ENCODE peak calls at places on chromosome 5, in nine cellular contexts. T is IMR-90, Z is neural progenitor cell, O is Peyer's patch, I is heart right ventricle, U is tibial nerve, N is GM23338, R is A549, A is RWPE2. F is an unnamed sample.

GRCh38 chr5:154196955-154197652 is 6.6 kb downstream of the GALNT10 start:
- DNase-seq in T (peak), Z (peak), O (no peak), I (no peak), U (no peak), N (peak), R (peak), A (no peak), F (no peak)

GRCh38 chr5:68376931-68377330 is 161.4 kb downstream of the PIK3R1 start:
- DNase-seq in T (no peak), Z (no peak), O (no peak), I (no peak), U (no peak), N (no peak), R (no peak), A (no peak), F (no peak)

GRCh38 chr5:76810236-76810635 is 8.6 kb upstream of the F2RL1 start:
- DNase-seq in T (no peak), Z (no peak), O (no peak), I (no peak), U (no peak), N (no peak), R (no peak), A (no peak), F (peak)

GRCh38 chr5:56466136-56466816 is 233.1 kb upstream of the ANKRD55 start:
- DNase-seq in T (no peak), Z (no peak), O (no peak), I (no peak), U (no peak), N (no peak), R (no peak), A (no peak), F (no peak)

GRCh38 chr5:38715671-38716070 is 130.1 kb upstream of the OSMR start:
- DNase-seq in T (peak), Z (peak), O (no peak), I (no peak), U (no peak), N (no peak), R (peak), A (no peak), F (no peak)

GRCh38 chr5:132019857-132020555 is 8.5 kb upstream of the ACSL6 start:
- DNase-seq in T (no peak), Z (no peak), O (peak), I (no peak), U (peak), N (no peak), R (no peak), A (no peak), F (no peak)

GRCh38 chr5:37892571-37892970 is 52.7 kb upstream of the GDNF start:
- DNase-seq in T (no peak), Z (no peak), O (no peak), I (no peak), U (no peak), N (no peak), R (no peak), A (no peak), F (no peak)

GRCh38 chr5:92513067-92513466 is 1068.0 kb downstream of the NR2F1-AS1 start:
- DNase-seq in T (peak), Z (no peak), O (no peak), I (no peak), U (no peak), N (no peak), R (peak), A (no peak), F (no peak)

GRCh38 chr5:147918101-147918500 is 11.8 kb upstream of the C5orf46 start:
- DNase-seq in T (peak), Z (no peak), O (no peak), I (no peak), U (no peak), N (no peak), R (no peak), A (no peak), F (no peak)

GRCh38 chr5:113230711-113231652 is 203.8 kb downstream of the TSSK1B start:
- DNase-seq in T (peak), Z (no peak), O (no peak), I (no peak), U (no peak), N (peak), R (no peak), A (no peak), F (no peak)

GRCh38 chr5:162323471-162323870 is 255.9 kb downstream of the GABRG2 start:
- DNase-seq in T (no peak), Z (no peak), O (no peak), I (no peak), U (no peak), N (no peak), R (no peak), A (no peak), F (no peak)

GRCh38 chr5:45826055-45826454 is 129.9 kb upstream of the HCN1 start:
- DNase-seq in T (no peak), Z (no peak), O (no peak), I (no peak), U (no peak), N (no peak), R (no peak), A (no peak), F (no peak)

GRCh38 chr5:167339205-167339604 is 952.2 kb upstream of the WWC1 start:
- DNase-seq in T (no peak), Z (no peak), O (no peak), I (no peak), U (no peak), N (no peak), R (no peak), A (no peak), F (no peak)

GRCh38 chr5:94288937-94289336 is 329.5 kb downstream of the KIAA0825 start:
- DNase-seq in T (peak), Z (no peak), O (no peak), I (no peak), U (no peak), N (no peak), R (no peak), A (no peak), F (no peak)

GRCh38 chr5:158010831-158011230 is 151.9 kb upstream of the CLINT1 start:
- DNase-seq in T (no peak), Z (no peak), O (no peak), I (no peak), U (no peak), N (no peak), R (no peak), A (no peak), F (no peak)

GRCh38 chr5:374631-375335 is 53.3 kb downstream of the AHRR start:
- DNase-seq in T (no peak), Z (no peak), O (no peak), I (no peak), U (no peak), N (no peak), R (no peak), A (peak), F (peak)

GRCh38 chr5:141369994-141370848 is at the start of gene PCDHGB3:
- DNase-seq in T (peak), Z (no peak), O (no peak), I (no peak), U (no peak), N (peak), R (peak), A (no peak), F (no peak)

GRCh38 chr5:126373621-126374416 is 49.4 kb upstream of the GRAMD2B start:
- DNase-seq in T (no peak), Z (no peak), O (no peak), I (no peak), U (no peak), N (no peak), R (no peak), A (no peak), F (no peak)

GRCh38 chr5:107376546-107377276 is 294.0 kb downstream of the EFNA5 start:
- DNase-seq in T (peak), Z (no peak), O (no peak), I (no peak), U (no peak), N (no peak), R (peak), A (no peak), F (no peak)

GRCh38 chr5:88787856-88788255 is 95.1 kb downstream of the MEF2C start:
- DNase-seq in T (no peak), Z (no peak), O (no peak), I (no peak), U (no peak), N (no peak), R (no peak), A (no peak), F (no peak)

GRCh38 chr5:66713998-66714397 is 117.8 kb downstream of the MAST4 start:
- DNase-seq in T (no peak), Z (no peak), O (no peak), I (no peak), U (no peak), N (no peak), R (peak), A (no peak), F (no peak)

GRCh38 chr5:156406023-156406422 is 79.1 kb downstream of the SGCD start:
- DNase-seq in T (no peak), Z (no peak), O (no peak), I (no peak), U (no peak), N (no peak), R (no peak), A (no peak), F (no peak)

GRCh38 chr5:132481243-132482211 is 9.0 kb downstream of the IRF1 start:
- DNase-seq in T (no peak), Z (no peak), O (no peak), I (no peak), U (no peak), N (no peak), R (no peak), A (peak), F (peak)

GRCh38 chr5:159263569-159263905 is 447 bp downstream of the UBLCP1 start:
- DNase-seq in T (no peak), Z (no peak), O (no peak), I (no peak), U (no peak), N (peak), R (no peak), A (no peak), F (no peak)

GRCh38 chr5:7828269-7828668 is 22.7 kb downstream of the CFAP90 start:
- DNase-seq in T (no peak), Z (no peak), O (no peak), I (peak), U (no peak), N (no peak), R (no peak), A (no peak), F (peak)

GRCh38 chr5:7823601-7824000 is 27.3 kb downstream of the CFAP90 start:
- DNase-seq in T (no peak), Z (no peak), O (no peak), I (no peak), U (no peak), N (no peak), R (no peak), A (no peak), F (no peak)

GRCh38 chr5:7827602-7828001 is 23.3 kb downstream of the CFAP90 start:
- DNase-seq in T (no peak), Z (no peak), O (no peak), I (no peak), U (peak), N (no peak), R (no peak), A (no peak), F (no peak)

GRCh38 chr5:7824995-7825394 is 25.9 kb downstream of the CFAP90 start:
- DNase-seq in T (no peak), Z (no peak), O (no peak), I (no peak), U (no peak), N (no peak), R (no peak), A (no peak), F (no peak)

GRCh38 chr5:7825630-7826029 is 25.3 kb downstream of the CFAP90 start:
- DNase-seq in T (no peak), Z (no peak), O (no peak), I (no peak), U (no peak), N (no peak), R (no peak), A (no peak), F (no peak)
- H3K27ac ChIP-seq in T (no peak), Z (no peak), O (no peak), I (no peak), U (no peak), N (no peak), R (no peak), A (no peak), F (no peak)

GRCh38 chr5:35030426-35030825 is 17.3 kb downstream of the AGXT2 start:
- DNase-seq in T (no peak), Z (no peak), O (no peak), I (no peak), U (no peak), N (no peak), R (peak), A (no peak), F (no peak)
- TF ChIP-seq CTCF in T (peak), Z (no peak), O (no peak), I (no peak), U (no peak), N (peak), R (no peak), A (peak), F (no peak)

DNA sequence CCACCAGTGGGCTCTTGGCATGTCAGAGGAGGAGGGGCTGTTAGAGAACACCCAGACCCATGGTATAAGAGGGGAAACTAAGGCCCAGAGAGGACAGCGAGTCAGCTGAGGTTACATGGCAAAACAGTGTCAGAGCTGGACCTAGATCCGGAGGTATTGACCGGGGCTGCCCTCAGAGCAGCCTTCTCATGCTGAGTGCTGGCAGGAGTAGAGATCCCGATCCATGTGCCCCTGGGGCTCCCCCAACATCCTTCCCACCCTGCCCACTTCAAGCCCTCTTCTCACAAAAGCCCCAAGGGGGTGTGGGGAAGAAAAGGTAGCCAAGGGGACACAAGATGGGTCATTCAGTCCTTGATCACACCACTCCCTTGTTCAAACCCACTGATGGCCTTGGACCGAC is 19.9 kb downstream of the CSF1R start:
- DNase-seq in T (no peak), Z (no peak), O (no peak), I (no peak), U (no peak), N (no peak), R (no peak), A (peak), F (no peak)
- H3K27ac ChIP-seq in T (no peak), Z (no peak), O (no peak), I (peak), U (no peak), N (no peak), R (no peak), A (peak), F (no peak)

DNA sequence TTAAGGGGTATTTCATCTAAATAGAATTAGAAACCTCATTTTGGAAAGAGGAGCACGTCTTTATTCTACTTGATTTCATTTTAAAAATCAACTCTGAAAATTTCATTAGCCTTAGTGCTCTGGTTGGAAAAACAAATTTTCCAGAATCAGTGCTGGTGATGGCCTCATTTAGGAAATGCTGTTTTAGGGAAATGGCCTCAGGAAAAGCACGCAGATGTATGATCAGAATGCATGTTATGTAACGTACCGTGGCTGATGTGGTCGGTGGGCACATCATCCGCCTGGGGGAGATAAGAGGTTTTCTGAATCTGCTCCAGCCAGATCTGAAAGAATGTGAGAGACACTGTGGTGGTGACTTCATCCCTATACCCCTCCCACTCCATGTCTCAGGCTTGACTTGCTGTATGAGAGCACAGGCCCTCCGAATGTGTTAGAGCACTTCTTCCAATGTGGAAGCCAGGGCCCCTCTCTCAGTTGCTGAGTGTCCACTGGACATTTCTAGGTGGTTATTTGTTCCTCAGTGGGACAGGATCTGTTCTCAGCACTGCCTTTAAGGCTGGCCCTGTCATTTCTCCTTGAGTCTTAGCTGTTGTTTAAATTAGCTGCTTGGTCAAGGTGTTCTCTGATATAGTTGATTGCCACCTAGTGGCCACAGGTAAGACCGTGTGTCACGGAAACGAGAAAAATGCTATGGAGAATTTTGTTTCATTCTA is 96.5 kb downstream of the ARHGAP26 start:
- DNase-seq in T (peak), Z (peak), O (peak), I (no peak), U (peak), N (peak), R (peak), A (no peak), F (no peak)
- TF ChIP-seq CTCF in T (peak), Z (peak), O (peak), I (peak), U (peak), N (peak), R (peak), A (peak), F (peak)

GRCh38 chr5:71832812-71833456 is 113.9 kb downstream of the CARTPT start:
- DNase-seq in T (no peak), Z (no peak), O (no peak), I (no peak), U (no peak), N (no peak), R (peak), A (no peak), F (no peak)
- H3K27ac ChIP-seq in T (no peak), Z (no peak), O (no peak), I (no peak), U (no peak), N (no peak), R (peak), A (no peak), F (no peak)